ENCODE peak calls at places on chromosomes 12 and 14, in eight cellular contexts. One of them, this sample, is unnamed.

GRCh38 chr14:103879570-103880333 is 32.4 kb upstream of the PPP1R13B start:
- DNase-seq in ascending aorta: no peak
- DNase-seq in transverse colon: peak
- DNase-seq in fibroblast of mammary gland: no peak
- DNase-seq in colonic mucosa: peak
- DNase-seq in heart right ventricle: peak
- DNase-seq in AG09319: no peak
- DNase-seq in breast epithelium: peak
- DNase-seq in this sample: peak

GRCh38 chr12:76144253-76144564 is 59.7 kb upstream of the NAP1L1 start:
- DNase-seq in AG09319: no peak
- DNase-seq in colonic mucosa: no peak
- DNase-seq in breast epithelium: no peak
- DNase-seq in ascending aorta: no peak
- DNase-seq in heart right ventricle: no peak
- DNase-seq in transverse colon: peak
- DNase-seq in fibroblast of mammary gland: peak
- DNase-seq in this sample: no peak

GRCh38 chr12:108833355-108833733 is 24.0 kb downstream of the SSH1 start:
- DNase-seq in colonic mucosa: no peak
- DNase-seq in breast epithelium: peak
- DNase-seq in transverse colon: no peak
- DNase-seq in heart right ventricle: peak
- DNase-seq in AG09319: no peak
- DNase-seq in fibroblast of mammary gland: peak
- DNase-seq in ascending aorta: peak
- DNase-seq in this sample: no peak

GRCh38 chr14:105092124-105092911 is 27.1 kb upstream of the GPR132 start:
- DNase-seq in heart right ventricle: no peak
- DNase-seq in breast epithelium: peak
- DNase-seq in fibroblast of mammary gland: no peak
- DNase-seq in transverse colon: peak
- DNase-seq in AG09319: no peak
- DNase-seq in ascending aorta: peak
- DNase-seq in colonic mucosa: peak
- DNase-seq in this sample: peak

GRCh38 chr12:27551172-27551840 is 27.3 kb downstream of the PPFIBP1 start:
- DNase-seq in breast epithelium: no peak
- DNase-seq in fibroblast of mammary gland: peak
- DNase-seq in heart right ventricle: no peak
- DNase-seq in AG09319: no peak
- DNase-seq in colonic mucosa: no peak
- DNase-seq in ascending aorta: no peak
- DNase-seq in transverse colon: no peak
- DNase-seq in this sample: no peak

GRCh38 chr12:54997914-54998507 is 13.4 kb upstream of the TESPA1 start:
- DNase-seq in fibroblast of mammary gland: no peak
- DNase-seq in colonic mucosa: no peak
- DNase-seq in breast epithelium: no peak
- DNase-seq in transverse colon: no peak
- DNase-seq in AG09319: no peak
- DNase-seq in ascending aorta: no peak
- DNase-seq in heart right ventricle: no peak
- DNase-seq in this sample: no peak

GRCh38 chr14:51400142-51400541 is 160.1 kb downstream of the TMX1 start:
- DNase-seq in colonic mucosa: no peak
- DNase-seq in heart right ventricle: no peak
- DNase-seq in ascending aorta: no peak
- DNase-seq in AG09319: no peak
- DNase-seq in fibroblast of mammary gland: peak
- DNase-seq in transverse colon: no peak
- DNase-seq in breast epithelium: no peak
- DNase-seq in this sample: no peak

GRCh38 chr14:75821828-75822521 is 159.8 kb downstream of the TGFB3 start:
- DNase-seq in heart right ventricle: no peak
- DNase-seq in ascending aorta: no peak
- DNase-seq in AG09319: no peak
- DNase-seq in fibroblast of mammary gland: peak
- DNase-seq in colonic mucosa: no peak
- DNase-seq in breast epithelium: no peak
- DNase-seq in transverse colon: no peak
- DNase-seq in this sample: no peak

GRCh38 chr14:103146141-103146709 is 23.0 kb downstream of the TNFAIP2 start:
- DNase-seq in AG09319: no peak
- DNase-seq in ascending aorta: no peak
- DNase-seq in transverse colon: no peak
- DNase-seq in breast epithelium: no peak
- DNase-seq in colonic mucosa: no peak
- DNase-seq in heart right ventricle: no peak
- DNase-seq in fibroblast of mammary gland: no peak
- DNase-seq in this sample: no peak

GRCh38 chr14:69288001-69288771 is 28.2 kb downstream of the GALNT16 start:
- DNase-seq in transverse colon: peak
- DNase-seq in AG09319: peak
- DNase-seq in heart right ventricle: no peak
- DNase-seq in fibroblast of mammary gland: peak
- DNase-seq in ascending aorta: peak
- DNase-seq in colonic mucosa: peak
- DNase-seq in breast epithelium: peak
- DNase-seq in this sample: peak

GRCh38 chr12:109944561-109944960 is 44.5 kb downstream of the TCHP start:
- DNase-seq in heart right ventricle: no peak
- DNase-seq in ascending aorta: no peak
- DNase-seq in transverse colon: no peak
- DNase-seq in colonic mucosa: no peak
- DNase-seq in AG09319: no peak
- DNase-seq in breast epithelium: no peak
- DNase-seq in fibroblast of mammary gland: no peak
- DNase-seq in this sample: no peak

GRCh38 chr12:132218915-132219314 is 74.7 kb downstream of the NOC4L start:
- DNase-seq in ascending aorta: no peak
- DNase-seq in fibroblast of mammary gland: no peak
- DNase-seq in breast epithelium: no peak
- DNase-seq in heart right ventricle: no peak
- DNase-seq in AG09319: no peak
- DNase-seq in transverse colon: no peak
- DNase-seq in colonic mucosa: no peak
- DNase-seq in this sample: peak

GRCh38 chr14:32329146-32329545 is at the start of gene AKAP6:
- DNase-seq in heart right ventricle: no peak
- DNase-seq in colonic mucosa: no peak
- DNase-seq in ascending aorta: no peak
- DNase-seq in AG09319: no peak
- DNase-seq in breast epithelium: no peak
- DNase-seq in fibroblast of mammary gland: peak
- DNase-seq in transverse colon: no peak
- DNase-seq in this sample: peak

GRCh38 chr12:9751204-9752144 is 9.2 kb downstream of the CD69 start:
- DNase-seq in fibroblast of mammary gland: peak
- DNase-seq in heart right ventricle: no peak
- DNase-seq in breast epithelium: no peak
- DNase-seq in ascending aorta: no peak
- DNase-seq in transverse colon: no peak
- DNase-seq in colonic mucosa: no peak
- DNase-seq in AG09319: no peak
- DNase-seq in this sample: no peak

GRCh38 chr12:104994301-104994700 is 8.2 kb downstream of the NOPCHAP1 start:
- DNase-seq in transverse colon: no peak
- DNase-seq in heart right ventricle: no peak
- DNase-seq in colonic mucosa: no peak
- DNase-seq in AG09319: no peak
- DNase-seq in ascending aorta: no peak
- DNase-seq in fibroblast of mammary gland: no peak
- DNase-seq in breast epithelium: no peak
- DNase-seq in this sample: no peak

GRCh38 chr14:100861188-100861936 is 35.4 kb downstream of the MEG3 start:
- DNase-seq in colonic mucosa: no peak
- DNase-seq in transverse colon: no peak
- DNase-seq in fibroblast of mammary gland: peak
- DNase-seq in AG09319: no peak
- DNase-seq in ascending aorta: no peak
- DNase-seq in heart right ventricle: no peak
- DNase-seq in breast epithelium: no peak
- DNase-seq in this sample: no peak

GRCh38 chr12:13603951-13604350 is 377.5 kb downstream of the GRIN2B start:
- DNase-seq in breast epithelium: no peak
- DNase-seq in transverse colon: no peak
- DNase-seq in ascending aorta: no peak
- DNase-seq in fibroblast of mammary gland: no peak
- DNase-seq in heart right ventricle: no peak
- DNase-seq in colonic mucosa: no peak
- DNase-seq in AG09319: no peak
- DNase-seq in this sample: no peak
- TF ChIP-seq CTCF in breast epithelium: no peak
- TF ChIP-seq CTCF in transverse colon: no peak
- TF ChIP-seq CTCF in ascending aorta: no peak
- TF ChIP-seq CTCF in fibroblast of mammary gland: no peak
- TF ChIP-seq CTCF in heart right ventricle: no peak
- TF ChIP-seq CTCF in colonic mucosa: no peak
- TF ChIP-seq CTCF in AG09319: no peak
- TF ChIP-seq CTCF in this sample: peak

DNA sequence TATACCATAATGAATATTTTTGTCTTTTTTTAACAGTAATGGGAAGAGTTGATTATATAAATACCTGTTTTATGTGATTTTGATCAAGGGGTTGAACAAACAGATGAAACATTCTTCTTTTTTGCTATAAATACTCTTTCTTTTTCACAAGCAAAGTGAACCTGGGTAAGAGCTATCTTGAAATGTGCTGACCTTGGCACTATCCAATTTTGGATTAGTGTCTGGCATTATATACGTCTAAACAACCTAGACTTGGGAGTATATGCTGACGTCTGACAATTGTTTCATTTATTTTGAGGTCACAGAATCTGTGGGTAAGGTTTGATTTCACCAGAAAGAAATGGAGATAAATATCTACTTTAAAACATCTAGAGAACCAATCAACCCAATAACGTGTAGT is 716.0 kb upstream of the STXBP6 start:
- DNase-seq in AG09319: no peak
- DNase-seq in ascending aorta: no peak
- DNase-seq in colonic mucosa: no peak
- DNase-seq in breast epithelium: no peak
- DNase-seq in transverse colon: no peak
- DNase-seq in fibroblast of mammary gland: no peak
- DNase-seq in heart right ventricle: no peak
- DNase-seq in this sample: no peak
- TF ChIP-seq CTCF in AG09319: no peak
- TF ChIP-seq CTCF in ascending aorta: no peak
- TF ChIP-seq CTCF in colonic mucosa: no peak
- TF ChIP-seq CTCF in breast epithelium: no peak
- TF ChIP-seq CTCF in transverse colon: no peak
- TF ChIP-seq CTCF in fibroblast of mammary gland: no peak
- TF ChIP-seq CTCF in heart right ventricle: no peak
- TF ChIP-seq CTCF in this sample: no peak

GRCh38 chr14:63901434-63902085 is 48.8 kb downstream of the SYNE2 start:
- DNase-seq in AG09319: peak
- DNase-seq in heart right ventricle: no peak
- DNase-seq in breast epithelium: no peak
- DNase-seq in transverse colon: no peak
- DNase-seq in ascending aorta: no peak
- DNase-seq in colonic mucosa: no peak
- DNase-seq in fibroblast of mammary gland: peak
- DNase-seq in this sample: no peak

GRCh38 chr14:63896278-63896720 is 43.5 kb downstream of the SYNE2 start:
- DNase-seq in AG09319: peak
- DNase-seq in transverse colon: peak
- DNase-seq in ascending aorta: peak
- DNase-seq in fibroblast of mammary gland: peak
- DNase-seq in colonic mucosa: peak
- DNase-seq in heart right ventricle: peak
- DNase-seq in breast epithelium: peak
- DNase-seq in this sample: no peak

GRCh38 chr14:63897706-63898105 is 44.9 kb downstream of the SYNE2 start:
- DNase-seq in colonic mucosa: no peak
- DNase-seq in fibroblast of mammary gland: peak
- DNase-seq in transverse colon: no peak
- DNase-seq in AG09319: no peak
- DNase-seq in breast epithelium: no peak
- DNase-seq in heart right ventricle: no peak
- DNase-seq in ascending aorta: no peak
- DNase-seq in this sample: no peak

GRCh38 chr14:63902375-63902976 is 49.7 kb downstream of the SYNE2 start:
- DNase-seq in transverse colon: no peak
- DNase-seq in fibroblast of mammary gland: no peak
- DNase-seq in breast epithelium: no peak
- DNase-seq in heart right ventricle: no peak
- DNase-seq in AG09319: no peak
- DNase-seq in ascending aorta: no peak
- DNase-seq in colonic mucosa: no peak
- DNase-seq in this sample: no peak

DNA sequence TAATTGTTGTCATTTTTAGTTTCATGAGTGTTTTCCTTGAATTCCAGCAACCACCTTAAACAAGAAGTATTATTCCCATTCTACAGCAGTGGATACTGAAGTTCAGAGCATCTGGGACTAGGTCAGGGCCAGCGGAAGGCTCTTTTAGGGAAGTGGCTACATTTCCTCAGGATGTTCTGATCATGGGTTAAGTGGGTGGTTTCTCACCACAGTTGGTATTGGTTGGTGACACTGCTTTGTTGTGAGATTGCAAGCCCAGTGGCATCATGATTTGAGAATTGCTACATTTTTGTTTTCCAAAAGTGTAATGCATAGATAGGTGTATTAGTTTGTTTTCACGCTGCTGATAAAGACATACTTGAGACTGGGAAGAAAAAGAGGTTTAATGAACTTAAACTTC is 47.1 kb downstream of the SYNE2 start:
- DNase-seq in transverse colon: no peak
- DNase-seq in colonic mucosa: no peak
- DNase-seq in heart right ventricle: no peak
- DNase-seq in ascending aorta: no peak
- DNase-seq in breast epithelium: no peak
- DNase-seq in fibroblast of mammary gland: no peak
- DNase-seq in AG09319: no peak
- DNase-seq in this sample: no peak
- TF ChIP-seq CTCF in transverse colon: no peak
- TF ChIP-seq CTCF in colonic mucosa: no peak
- TF ChIP-seq CTCF in heart right ventricle: no peak
- TF ChIP-seq CTCF in ascending aorta: no peak
- TF ChIP-seq CTCF in breast epithelium: no peak
- TF ChIP-seq CTCF in fibroblast of mammary gland: no peak
- TF ChIP-seq CTCF in AG09319: no peak
- TF ChIP-seq CTCF in this sample: no peak

GRCh38 chr12:46110928-46111699 is 120.7 kb upstream of the SCAF11 start:
- DNase-seq in fibroblast of mammary gland: no peak
- DNase-seq in ascending aorta: no peak
- DNase-seq in colonic mucosa: no peak
- DNase-seq in breast epithelium: no peak
- DNase-seq in heart right ventricle: no peak
- DNase-seq in transverse colon: no peak
- DNase-seq in AG09319: no peak
- DNase-seq in this sample: no peak
- TF ChIP-seq CTCF in fibroblast of mammary gland: peak
- TF ChIP-seq CTCF in ascending aorta: no peak
- TF ChIP-seq CTCF in colonic mucosa: no peak
- TF ChIP-seq CTCF in breast epithelium: no peak
- TF ChIP-seq CTCF in heart right ventricle: no peak
- TF ChIP-seq CTCF in transverse colon: no peak
- TF ChIP-seq CTCF in AG09319: no peak
- TF ChIP-seq CTCF in this sample: no peak

GRCh38 chr12:49974231-49974675 is 1.5 kb downstream of the AQP6 start:
- DNase-seq in colonic mucosa: peak
- DNase-seq in transverse colon: peak
- DNase-seq in breast epithelium: no peak
- DNase-seq in AG09319: peak
- DNase-seq in heart right ventricle: peak
- DNase-seq in fibroblast of mammary gland: peak
- DNase-seq in ascending aorta: peak
- DNase-seq in this sample: peak
- TF ChIP-seq CTCF in colonic mucosa: peak
- TF ChIP-seq CTCF in transverse colon: peak
- TF ChIP-seq CTCF in breast epithelium: peak
- TF ChIP-seq CTCF in AG09319: peak
- TF ChIP-seq CTCF in heart right ventricle: peak
- TF ChIP-seq CTCF in fibroblast of mammary gland: peak
- TF ChIP-seq CTCF in ascending aorta: peak
- TF ChIP-seq CTCF in this sample: no peak

This sample was measured in nephron progenitor cell.